ENCODE peak calls at places on chromosome 19, in five cellular contexts. One of them, this sample, is unnamed.

GRCh38 chr19:47141695-47142094 is 11.1 kb downstream of the SAE1 start:
- DNase-seq in GM04504: no peak
- DNase-seq in HuH-7.5: no peak
- DNase-seq in naive thymus-derived CD8-positive, alpha-beta T cell: no peak
- DNase-seq in astrocyte: no peak
- DNase-seq in this sample: no peak

GRCh38 chr19:10270180-10270615 is 722 bp upstream of the ICAM1 start:
- DNase-seq in GM04504: no peak
- DNase-seq in HuH-7.5: no peak
- DNase-seq in naive thymus-derived CD8-positive, alpha-beta T cell: peak; percentile 61
- DNase-seq in astrocyte: no peak
- DNase-seq in this sample: peak; percentile 85

GRCh38 chr19:10183926-10184325 is 10.8 kb downstream of the DNMT1 start:
- DNase-seq in GM04504: no peak
- DNase-seq in HuH-7.5: no peak
- DNase-seq in naive thymus-derived CD8-positive, alpha-beta T cell: no peak
- DNase-seq in astrocyte: no peak
- DNase-seq in this sample: no peak

GRCh38 chr19:13010038-13010991 is 15.0 kb downstream of the NFIX start:
- DNase-seq in GM04504: no peak
- DNase-seq in HuH-7.5: no peak
- DNase-seq in naive thymus-derived CD8-positive, alpha-beta T cell: no peak
- DNase-seq in astrocyte: no peak
- DNase-seq in this sample: no peak

GRCh38 chr19:39599116-39599515 is 3.2 kb upstream of the LGALS13 start:
- DNase-seq in GM04504: peak; percentile 2
- DNase-seq in HuH-7.5: peak; percentile 11
- DNase-seq in naive thymus-derived CD8-positive, alpha-beta T cell: no peak
- DNase-seq in astrocyte: peak; percentile 8
- DNase-seq in this sample: no peak

GRCh38 chr19:45664575-45664974 is 3.4 kb upstream of the GIPR start:
- DNase-seq in GM04504: no peak
- DNase-seq in HuH-7.5: no peak
- DNase-seq in naive thymus-derived CD8-positive, alpha-beta T cell: no peak
- DNase-seq in astrocyte: no peak
- DNase-seq in this sample: no peak

GRCh38 chr19:575527-576506 is 3.4 kb downstream of the BSG start:
- DNase-seq in GM04504: no peak
- DNase-seq in HuH-7.5: no peak
- DNase-seq in naive thymus-derived CD8-positive, alpha-beta T cell: no peak
- DNase-seq in astrocyte: peak; percentile 44
- DNase-seq in this sample: no peak

GRCh38 chr19:6536138-6536671 is 5.4 kb downstream of the TNFSF9 start:
- DNase-seq in GM04504: no peak
- DNase-seq in HuH-7.5: peak; percentile 55
- DNase-seq in naive thymus-derived CD8-positive, alpha-beta T cell: peak; percentile 68
- DNase-seq in astrocyte: peak; percentile 14
- DNase-seq in this sample: peak; percentile 52

GRCh38 chr19:470701-471100 is 9.9 kb upstream of the SHC2 start:
- DNase-seq in GM04504: no peak
- DNase-seq in HuH-7.5: no peak
- DNase-seq in naive thymus-derived CD8-positive, alpha-beta T cell: no peak
- DNase-seq in astrocyte: no peak
- DNase-seq in this sample: no peak

GRCh38 chr19:46745521-46746280 is at the start of gene FKRP:
- DNase-seq in GM04504: no peak
- DNase-seq in HuH-7.5: peak; percentile 68
- DNase-seq in naive thymus-derived CD8-positive, alpha-beta T cell: no peak
- DNase-seq in astrocyte: no peak
- DNase-seq in this sample: peak; percentile 50

GRCh38 chr19:14265285-14266036 is 59.5 kb upstream of the ADGRL1 start:
- DNase-seq in GM04504: no peak
- DNase-seq in HuH-7.5: no peak
- DNase-seq in naive thymus-derived CD8-positive, alpha-beta T cell: no peak
- DNase-seq in astrocyte: no peak
- DNase-seq in this sample: no peak

GRCh38 chr19:20503536-20503935 is 62.0 kb downstream of the ZNF737 start:
- DNase-seq in GM04504: peak; percentile 9
- DNase-seq in HuH-7.5: no peak
- DNase-seq in naive thymus-derived CD8-positive, alpha-beta T cell: no peak
- DNase-seq in astrocyte: peak; percentile 36
- DNase-seq in this sample: no peak

GRCh38 chr19:996051-996838 is 4.0 kb upstream of the GRIN3B start:
- DNase-seq in GM04504: no peak
- DNase-seq in HuH-7.5: peak; percentile 82
- DNase-seq in naive thymus-derived CD8-positive, alpha-beta T cell: peak; percentile 55
- DNase-seq in astrocyte: peak; percentile 55
- DNase-seq in this sample: peak; percentile 75

GRCh38 chr19:36009220-36009619 is 607 bp upstream of the SYNE4 start:
- DNase-seq in GM04504: peak; percentile 27
- DNase-seq in HuH-7.5: peak; percentile 79
- DNase-seq in naive thymus-derived CD8-positive, alpha-beta T cell: no peak
- DNase-seq in astrocyte: peak; percentile 45
- DNase-seq in this sample: peak; percentile 41

GRCh38 chr19:44141191-44142013 is at the start of gene ZNF234:
- DNase-seq in GM04504: peak; percentile 60
- DNase-seq in HuH-7.5: peak; percentile 70
- DNase-seq in naive thymus-derived CD8-positive, alpha-beta T cell: peak; percentile 60
- DNase-seq in astrocyte: peak; percentile 71
- DNase-seq in this sample: peak; percentile 34

GRCh38 chr19:49489601-49490167 is 2.3 kb downstream of the RPL13A start:
- DNase-seq in GM04504: no peak
- DNase-seq in HuH-7.5: no peak
- DNase-seq in naive thymus-derived CD8-positive, alpha-beta T cell: no peak
- DNase-seq in astrocyte: no peak
- DNase-seq in this sample: no peak

GRCh38 chr19:1501200-1501595 is 10.2 kb downstream of the REEP6 start:
- DNase-seq in GM04504: no peak
- DNase-seq in HuH-7.5: no peak
- DNase-seq in naive thymus-derived CD8-positive, alpha-beta T cell: no peak
- DNase-seq in astrocyte: no peak
- DNase-seq in this sample: no peak

GRCh38 chr19:49581007-49581508 is at the start of gene PRRG2:
- DNase-seq in GM04504: no peak
- DNase-seq in HuH-7.5: no peak
- DNase-seq in naive thymus-derived CD8-positive, alpha-beta T cell: no peak
- DNase-seq in astrocyte: no peak
- DNase-seq in this sample: no peak

GRCh38 chr19:48413879-48414623 is 20.6 kb downstream of the GRIN2D start:
- DNase-seq in GM04504: no peak
- DNase-seq in HuH-7.5: no peak
- DNase-seq in naive thymus-derived CD8-positive, alpha-beta T cell: no peak
- DNase-seq in astrocyte: no peak
- DNase-seq in this sample: no peak

GRCh38 chr19:45218887-45219780 is 26.1 kb downstream of the EXOC3L2 start:
- DNase-seq in GM04504: no peak
- DNase-seq in HuH-7.5: no peak
- DNase-seq in naive thymus-derived CD8-positive, alpha-beta T cell: no peak
- DNase-seq in astrocyte: no peak
- DNase-seq in this sample: no peak

GRCh38 chr19:18322318-18322758 is 538 bp downstream of the LSM4 start:
- DNase-seq in GM04504: peak; percentile 40
- DNase-seq in HuH-7.5: peak; percentile 83
- DNase-seq in naive thymus-derived CD8-positive, alpha-beta T cell: no peak
- DNase-seq in astrocyte: peak; percentile 60
- DNase-seq in this sample: no peak

GRCh38 chr19:37763488-37763887 is 15.9 kb downstream of the ZNF573 start:
- DNase-seq in GM04504: no peak
- DNase-seq in HuH-7.5: no peak
- DNase-seq in naive thymus-derived CD8-positive, alpha-beta T cell: no peak
- DNase-seq in astrocyte: no peak
- DNase-seq in this sample: no peak

GRCh38 chr19:54141356-54141755 is 3.8 kb downstream of the CNOT3 start:
- DNase-seq in GM04504: peak; percentile 52
- DNase-seq in HuH-7.5: no peak
- DNase-seq in naive thymus-derived CD8-positive, alpha-beta T cell: no peak
- DNase-seq in astrocyte: no peak
- DNase-seq in this sample: no peak